ENCODE peak calls at places on chromosomes 13 and 19, in four cellular contexts. A is hepatocyte, L is PC-9, B is tibial nerve. T is an unnamed sample.

GRCh38 chr19:39160889-39161672 is 35.5 kb downstream of the PAK4 start:
- DNase-seq in A (no peak), L (peak), B (no peak), T (no peak)

GRCh38 chr19:18119243-18120105 is 21.9 kb downstream of the MAST3 start:
- DNase-seq in A (no peak), L (no peak), B (no peak), T (no peak)

GRCh38 chr13:52779028-52779612 is 39.5 kb upstream of the CNMD start:
- DNase-seq in A (no peak), L (no peak), B (no peak), T (no peak)

GRCh38 chr19:34145741-34146202 is 26.5 kb upstream of the LSM14A start:
- DNase-seq in A (peak), L (peak), B (peak), T (peak)

GRCh38 chr13:95579303-95579702 is 26.8 kb downstream of the CLDN10 start:
- DNase-seq in A (no peak), L (no peak), B (no peak), T (no peak)

GRCh38 chr13:81326913-81327312 is 986.0 kb upstream of the SPRY2 start:
- DNase-seq in A (no peak), L (no peak), B (no peak), T (no peak)

GRCh38 chr19:18173572-18174294 is at the start of gene IFI30:
- DNase-seq in A (peak), L (peak), B (peak), T (peak)

GRCh38 chr13:33931397-33931987 is 113.5 kb downstream of the RFC3 start:
- DNase-seq in A (peak), L (no peak), B (peak), T (peak)

GRCh38 chr19:52991484-52991883 is 22.2 kb upstream of the ERVV-1 start:
- DNase-seq in A (no peak), L (peak), B (no peak), T (no peak)

GRCh38 chr19:19482785-19483625 is 32.3 kb downstream of the TSSK6 start:
- DNase-seq in A (no peak), L (no peak), B (no peak), T (no peak)

GRCh38 chr19:47539747-47540311 is 25.0 kb upstream of the NAPA start:
- DNase-seq in A (no peak), L (no peak), B (no peak), T (no peak)

DNA sequence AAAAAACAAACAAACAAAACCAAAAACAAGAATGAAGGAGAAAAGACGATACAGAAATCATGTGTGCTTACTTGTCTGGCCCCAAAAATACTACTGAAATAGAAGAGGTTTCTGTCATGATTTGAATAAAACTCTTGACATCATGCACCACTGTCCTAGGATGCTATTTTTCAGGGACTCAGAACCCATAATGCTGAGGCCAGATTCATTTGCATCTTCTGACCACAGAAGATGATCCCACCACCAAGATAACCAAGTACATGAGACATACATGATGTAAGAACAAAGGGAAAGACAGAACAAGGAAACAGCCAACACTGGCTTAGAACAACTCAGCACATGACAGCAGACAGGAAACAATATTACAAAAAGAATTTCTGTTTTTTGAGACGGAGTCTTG is 2.5 kb downstream of the ZNF552 start:
- DNase-seq in A (no peak), L (no peak), B (no peak), T (no peak)
- H3K4me3 ChIP-seq in A (no peak), L (no peak), B (no peak), T (no peak)

DNA sequence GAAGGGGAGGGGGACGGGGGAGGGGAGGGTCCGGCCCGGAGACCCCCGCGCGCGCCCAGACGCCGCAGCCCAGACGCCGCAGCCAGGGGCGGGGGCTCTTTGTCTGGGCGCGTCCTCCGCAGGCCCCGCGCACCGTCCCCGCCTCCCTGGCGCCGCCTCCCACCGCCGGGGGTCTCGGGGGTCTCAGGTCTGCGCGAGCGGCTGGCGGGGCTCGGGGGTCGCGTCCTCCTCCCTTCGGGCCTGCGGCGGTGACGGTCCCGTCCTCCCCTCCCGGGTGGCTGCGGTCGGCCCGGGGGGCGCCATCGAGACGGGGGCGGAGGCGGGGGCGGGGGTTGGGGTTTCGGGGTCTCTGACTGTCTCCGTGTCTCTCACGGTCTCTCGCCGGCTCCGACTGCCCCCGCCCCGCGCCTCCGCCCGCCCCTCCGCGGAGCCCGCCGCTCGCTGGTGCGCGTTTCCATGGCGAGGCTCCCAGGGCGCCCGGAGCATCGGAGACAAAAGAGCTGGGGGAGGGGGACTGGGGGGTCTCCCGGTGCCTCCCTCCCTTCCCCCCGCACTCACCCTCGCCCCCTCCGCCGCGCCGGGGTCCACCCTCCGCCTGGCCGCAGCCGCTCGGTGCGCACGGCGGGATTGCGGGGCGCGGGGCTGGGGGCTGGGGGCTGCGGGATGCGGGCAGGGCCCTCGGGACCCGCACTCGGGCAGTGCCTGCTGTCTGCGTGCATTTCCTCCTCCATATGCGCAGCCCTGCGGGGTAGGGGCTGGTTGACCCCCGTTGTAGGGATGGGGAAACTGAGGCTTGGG is 420 bp upstream of the PLPPR3 start:
- DNase-seq in A (peak), L (no peak), B (no peak), T (no peak)
- H3K4me3 ChIP-seq in A (peak), L (no peak), B (peak), T (peak)

DNA sequence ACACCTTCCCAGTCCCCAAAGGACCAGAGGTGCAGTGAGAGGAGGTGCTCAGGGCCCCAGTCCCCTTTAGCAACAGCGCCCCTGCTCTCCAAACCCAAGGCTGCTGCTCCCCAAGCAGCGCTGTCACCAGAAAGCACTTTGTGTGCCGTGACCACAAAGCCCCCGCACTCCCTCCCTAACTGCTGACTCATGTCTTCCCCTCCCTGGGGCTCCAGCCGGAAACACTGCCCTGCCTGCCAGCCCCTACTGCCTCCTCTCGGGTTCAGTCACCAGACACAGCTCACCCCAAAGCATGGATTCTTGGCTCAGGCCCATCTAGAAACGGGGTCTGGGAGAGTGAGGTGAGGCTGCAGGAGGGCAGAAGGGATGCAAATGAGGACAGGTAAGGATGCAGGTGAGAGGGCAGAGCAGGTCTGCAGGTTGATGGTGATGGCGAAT is 4.9 kb upstream of the TNFSF14 start:
- DNase-seq in A (peak), L (peak), B (peak), T (no peak)
- H3K4me3 ChIP-seq in A (no peak), L (peak), B (no peak), T (no peak)

DNA sequence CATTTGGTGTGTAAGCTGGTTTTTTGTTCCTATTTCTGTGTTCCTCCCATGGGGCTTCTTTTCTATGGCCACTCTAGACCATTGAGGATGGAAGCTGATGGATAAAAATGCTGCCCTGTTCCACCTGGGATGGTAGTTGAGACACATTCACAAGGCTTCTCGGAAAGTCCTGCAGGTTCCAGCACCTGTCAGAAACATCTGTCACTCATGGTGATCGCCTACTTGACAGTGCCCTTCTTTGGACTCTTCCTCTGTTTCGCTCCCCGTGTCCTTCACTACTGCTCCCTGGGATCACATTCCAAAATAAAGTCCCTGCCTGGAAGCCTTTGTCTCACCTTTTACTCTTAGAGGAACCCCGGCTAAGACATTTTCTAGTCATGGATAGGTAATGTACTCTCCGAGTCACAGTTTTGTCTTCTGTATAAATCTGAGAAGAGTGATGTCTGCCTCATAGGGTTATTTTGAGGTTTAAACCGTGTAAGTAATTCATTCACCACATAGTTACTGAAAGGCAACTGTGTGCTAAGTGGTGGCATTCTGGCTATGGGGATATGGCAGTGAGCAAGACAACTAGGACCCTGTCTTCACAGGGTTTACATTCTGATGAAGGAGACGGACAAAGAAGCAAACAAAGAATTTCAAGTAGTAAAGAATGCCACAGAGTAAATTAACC is 21.0 kb downstream of the UBAC2 start:
- DNase-seq in A (no peak), L (no peak), B (no peak), T (no peak)
- H3K4me3 ChIP-seq in A (no peak), L (no peak), B (no peak), T (no peak)

GRCh38 chr13:30616927-30617314 is 799 bp upstream of the USPL1 start:
- DNase-seq in A (peak), L (no peak), B (peak), T (peak)

GRCh38 chr13:30619731-30620130 is 2.0 kb downstream of the USPL1 start:
- DNase-seq in A (no peak), L (no peak), B (no peak), T (no peak)

GRCh38 chr13:30617315-30618185 is at the start of gene USPL1:
- DNase-seq in A (peak), L (peak), B (peak), T (peak)

GRCh38 chr13:30618186-30618937 is 642 bp downstream of the USPL1 start:
- DNase-seq in A (peak), L (no peak), B (no peak), T (no peak)

GRCh38 chr13:30618938-30619289 is 1.2 kb downstream of the USPL1 start:
- DNase-seq in A (no peak), L (no peak), B (no peak), T (no peak)
- H3K4me3 ChIP-seq in A (peak), L (peak), B (peak), T (peak)

DNA sequence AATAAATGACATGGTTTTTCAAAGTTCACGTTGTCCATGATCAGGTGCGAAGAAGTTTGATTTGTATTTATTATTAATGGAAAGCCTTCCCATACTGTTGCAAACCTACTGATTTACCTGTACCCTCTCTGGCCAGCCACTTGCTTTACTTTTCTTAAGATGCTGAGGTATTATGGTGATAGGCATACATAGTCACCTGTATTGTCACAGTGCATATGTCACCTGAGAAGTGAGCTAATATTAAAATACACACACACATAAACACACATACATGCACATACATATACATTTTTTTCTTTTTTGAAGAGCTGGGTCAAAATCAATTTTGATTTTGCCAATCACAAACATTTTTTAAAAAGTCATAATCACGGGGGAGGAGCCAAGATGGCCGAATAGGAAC is 72.1 kb downstream of the RNASEH2B start:
- DNase-seq in A (no peak), L (no peak), B (no peak), T (no peak)
- H3K4me3 ChIP-seq in A (no peak), L (no peak), B (no peak), T (no peak)

DNA sequence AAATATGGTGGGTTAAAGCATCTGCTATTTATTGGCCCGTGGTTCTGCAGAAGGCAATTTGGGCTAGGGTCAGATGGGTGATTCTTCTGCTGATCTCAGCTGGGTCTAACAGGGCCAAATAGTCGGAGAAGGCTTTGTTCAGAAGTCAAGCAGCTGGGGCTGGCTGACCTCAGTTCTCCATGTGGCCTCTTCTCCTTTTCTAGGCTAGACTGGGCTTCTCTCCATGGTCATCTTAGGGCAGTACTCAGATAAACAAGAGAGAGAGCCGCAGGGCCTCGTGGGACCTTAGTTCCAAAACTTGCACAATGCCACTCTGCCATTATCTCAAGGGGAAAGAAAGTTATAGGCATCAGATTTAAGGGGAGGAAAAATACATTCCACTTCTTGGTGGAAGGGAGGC is 89.6 kb downstream of the NALCN start:
- DNase-seq in A (no peak), L (no peak), B (no peak), T (no peak)
- H3K4me3 ChIP-seq in A (no peak), L (no peak), B (no peak), T (no peak)

DNA sequence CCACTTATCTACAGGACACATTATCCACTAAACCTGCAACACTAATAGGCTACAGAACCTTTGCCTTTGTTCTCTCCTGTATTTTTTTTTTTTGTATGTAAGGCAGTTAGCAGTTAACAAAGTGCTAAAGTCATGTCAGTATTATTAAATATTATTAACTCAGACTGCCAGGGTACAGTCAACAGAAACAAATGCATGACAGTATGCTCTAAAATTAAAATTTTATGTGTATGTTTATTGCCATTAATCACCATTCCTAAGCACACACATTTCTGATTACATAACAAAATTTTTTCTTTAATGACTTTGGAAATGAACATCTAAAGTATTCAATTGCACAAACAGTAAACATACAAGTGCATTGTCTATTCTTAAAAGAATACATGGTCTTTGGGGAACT is 41.7 kb downstream of the XPO4 start:
- DNase-seq in A (no peak), L (no peak), B (no peak), T (no peak)
- H3K4me3 ChIP-seq in A (no peak), L (no peak), B (no peak), T (no peak)

DNA sequence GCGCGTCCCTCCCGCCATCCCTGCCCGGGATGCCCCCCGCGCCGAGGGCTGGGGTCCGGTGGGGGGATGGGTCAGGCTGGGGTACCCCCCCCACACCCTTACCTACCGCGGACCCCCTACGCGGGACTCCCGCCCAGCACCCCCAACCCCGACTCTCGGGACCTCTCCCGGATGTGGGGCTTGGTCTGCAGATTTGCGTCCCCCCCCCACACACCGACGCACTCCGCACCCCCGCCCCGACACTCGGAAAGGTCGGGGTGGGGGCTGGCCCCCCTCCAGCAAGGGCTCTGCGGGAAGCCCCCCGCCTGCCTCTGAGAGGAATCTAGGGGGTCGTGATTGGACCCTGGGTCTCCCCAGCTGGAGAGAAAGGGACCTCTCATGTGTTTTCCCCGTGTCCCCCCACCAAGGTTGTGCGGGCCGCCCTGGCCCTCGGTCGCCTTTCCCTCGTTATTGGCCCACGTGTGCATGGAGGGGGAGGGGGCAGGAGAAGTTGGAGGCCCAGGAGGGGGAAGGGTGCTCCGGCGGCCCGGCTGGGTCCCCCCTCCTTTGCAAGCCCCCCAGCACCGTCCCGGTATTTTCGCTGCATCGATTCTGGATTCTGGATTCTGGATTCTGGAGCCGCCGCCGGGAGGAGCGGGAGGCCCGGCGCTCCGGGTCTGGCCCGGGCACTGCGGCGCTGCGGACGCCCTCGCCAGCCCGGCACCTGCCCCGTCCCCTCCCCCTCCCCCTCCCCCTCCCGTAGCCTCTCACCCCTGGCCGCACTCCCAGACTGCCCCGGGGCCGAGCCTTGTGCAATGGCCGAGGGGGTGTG is 583 bp downstream of the NFIC start:
- DNase-seq in A (no peak), L (no peak), B (no peak), T (no peak)
- H3K4me3 ChIP-seq in A (peak), L (peak), B (peak), T (peak)

T was measured in Caco-2.